ENCODE peak calls at places on chromosomes 13 and 19, in four cellular contexts. One of them, this sample, is unnamed.

GRCh38 chr19:5321851-5322681 is 18.5 kb downstream of the PTPRS start:
- DNase-seq in ascending aorta: no peak
- DNase-seq in Caco-2: no peak
- DNase-seq in suprapubic skin: no peak
- DNase-seq in this sample: no peak

GRCh38 chr13:113005076-113005865 is 36.3 kb downstream of the MCF2L start:
- DNase-seq in suprapubic skin: no peak
- DNase-seq in ascending aorta: no peak
- DNase-seq in Caco-2: no peak
- DNase-seq in this sample: no peak

GRCh38 chr13:102856603-102857002 is 10.8 kb downstream of the ERCC5 start:
- DNase-seq in suprapubic skin: no peak
- DNase-seq in ascending aorta: no peak
- DNase-seq in Caco-2: no peak
- DNase-seq in this sample: no peak

GRCh38 chr13:28049215-28049614 is 51.2 kb downstream of the FLT3 start:
- DNase-seq in Caco-2: no peak
- DNase-seq in ascending aorta: no peak
- DNase-seq in suprapubic skin: no peak
- DNase-seq in this sample: no peak

GRCh38 chr13:112685856-112686255 is 4.0 kb upstream of the ATP11A start:
- DNase-seq in Caco-2: no peak
- DNase-seq in suprapubic skin: peak; percentile 45
- DNase-seq in ascending aorta: peak; percentile 25
- DNase-seq in this sample: no peak

GRCh38 chr13:106573279-106573831 is 5.4 kb upstream of the ARGLU1 start:
- DNase-seq in Caco-2: no peak
- DNase-seq in ascending aorta: no peak
- DNase-seq in suprapubic skin: no peak
- DNase-seq in this sample: peak; percentile 79

GRCh38 chr19:30062331-30063183 is 120.5 kb downstream of the URI1 start:
- DNase-seq in Caco-2: no peak
- DNase-seq in ascending aorta: peak; percentile 44
- DNase-seq in suprapubic skin: peak; percentile 63
- DNase-seq in this sample: no peak

GRCh38 chr19:57239982-57240310 is 486 bp upstream of the ZNF805 start:
- DNase-seq in suprapubic skin: no peak
- DNase-seq in ascending aorta: no peak
- DNase-seq in Caco-2: no peak
- DNase-seq in this sample: no peak

GRCh38 chr13:30363725-30364124 is 56.4 kb upstream of the KATNAL1 start:
- DNase-seq in Caco-2: no peak
- DNase-seq in ascending aorta: no peak
- DNase-seq in suprapubic skin: no peak
- DNase-seq in this sample: no peak

GRCh38 chr19:11265177-11265784 is 3.0 kb upstream of the DOCK6 start:
- DNase-seq in ascending aorta: no peak
- DNase-seq in Caco-2: no peak
- DNase-seq in suprapubic skin: no peak
- DNase-seq in this sample: no peak

GRCh38 chr13:35979378-35979911 is 151.7 kb downstream of the DCLK1 start:
- DNase-seq in Caco-2: no peak
- DNase-seq in suprapubic skin: peak; percentile 92
- DNase-seq in ascending aorta: peak; percentile 93
- DNase-seq in this sample: peak; percentile 71

GRCh38 chr13:39036212-39036611 is 1.7 kb downstream of the PROSER1 start:
- DNase-seq in ascending aorta: no peak
- DNase-seq in Caco-2: peak; percentile 19
- DNase-seq in suprapubic skin: no peak
- DNase-seq in this sample: peak; percentile 37

GRCh38 chr19:48419158-48419920 is 25.9 kb downstream of the GRIN2D start:
- DNase-seq in ascending aorta: no peak
- DNase-seq in suprapubic skin: no peak
- DNase-seq in Caco-2: peak; percentile 72
- DNase-seq in this sample: peak; percentile 29

GRCh38 chr13:112182251-112182650 is 115.3 kb downstream of the SOX1 start:
- DNase-seq in suprapubic skin: peak; percentile 44
- DNase-seq in Caco-2: no peak
- DNase-seq in ascending aorta: no peak
- DNase-seq in this sample: no peak

GRCh38 chr19:44752816-44753618 is 4.5 kb downstream of the BCL3 start:
- DNase-seq in ascending aorta: peak; percentile 94
- DNase-seq in suprapubic skin: peak; percentile 95
- DNase-seq in Caco-2: peak; percentile 45
- DNase-seq in this sample: peak; percentile 98

GRCh38 chr13:106534844-106535551 is 464 bp downstream of the EFNB2 start:
- DNase-seq in suprapubic skin: peak; percentile 70
- DNase-seq in ascending aorta: no peak
- DNase-seq in Caco-2: peak; percentile 40
- DNase-seq in this sample: peak; percentile 34

GRCh38 chr13:63436288-63436687 is 2020.6 kb upstream of the PCDH20 start:
- DNase-seq in Caco-2: no peak
- DNase-seq in ascending aorta: no peak
- DNase-seq in suprapubic skin: no peak
- DNase-seq in this sample: no peak

GRCh38 chr13:76019421-76020044 is 383.4 kb downstream of the LMO7 start:
- DNase-seq in suprapubic skin: no peak
- DNase-seq in ascending aorta: no peak
- DNase-seq in Caco-2: no peak
- DNase-seq in this sample: peak; percentile 12

GRCh38 chr19:15107056-15108010 is at the start of gene SYDE1:
- DNase-seq in Caco-2: peak; percentile 70
- DNase-seq in suprapubic skin: no peak
- DNase-seq in ascending aorta: peak; percentile 78
- DNase-seq in this sample: peak; percentile 59

GRCh38 chr19:40701758-40702157 is 11.3 kb upstream of the NUMBL start:
- DNase-seq in ascending aorta: no peak
- DNase-seq in suprapubic skin: no peak
- DNase-seq in Caco-2: no peak
- DNase-seq in this sample: no peak

GRCh38 chr13:45441633-45442032 is 23.1 kb upstream of the COG3 start:
- DNase-seq in ascending aorta: peak; percentile 2
- DNase-seq in suprapubic skin: no peak
- DNase-seq in Caco-2: peak; percentile 20
- DNase-seq in this sample: peak; percentile 20

DNA sequence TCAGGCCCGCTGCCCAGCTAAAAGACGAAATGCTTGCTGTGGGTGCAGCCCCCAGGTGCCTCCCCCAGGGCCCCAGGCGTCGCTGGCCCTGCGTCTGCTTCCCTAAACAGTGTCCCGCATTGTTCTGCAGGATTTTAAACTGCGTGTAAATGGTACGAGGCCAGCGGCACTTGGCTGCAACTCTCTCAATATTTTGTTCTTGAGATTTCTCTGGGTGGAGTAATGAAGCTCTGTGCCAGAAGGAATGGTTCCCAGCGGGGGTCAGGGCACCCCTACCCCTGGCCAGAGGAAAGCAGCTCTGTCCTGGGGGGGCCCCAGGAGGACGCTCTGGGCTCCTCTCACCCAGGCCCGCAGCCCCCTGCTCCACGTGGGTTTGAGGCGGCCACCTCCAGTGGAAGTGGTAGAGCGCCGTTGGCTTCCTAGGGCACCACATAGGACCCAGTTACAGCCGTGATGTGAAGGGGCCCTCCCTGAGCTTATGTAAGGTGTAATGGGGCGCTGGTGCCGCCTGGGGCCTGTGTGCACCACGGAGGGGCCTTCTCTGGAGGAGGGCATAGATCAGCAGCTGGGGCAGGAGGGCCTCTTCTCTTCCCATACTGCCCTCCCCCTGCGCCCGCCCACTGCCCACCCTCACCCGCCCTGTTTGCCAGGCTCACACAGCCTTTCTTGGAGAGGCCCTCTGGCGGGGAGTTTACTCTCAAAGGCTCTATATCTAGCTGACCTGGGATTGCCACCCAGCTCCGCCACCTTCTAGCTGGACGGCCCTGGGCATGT is 19.8 kb downstream of the PAK4 start:
- DNase-seq in ascending aorta: no peak
- DNase-seq in Caco-2: no peak
- DNase-seq in suprapubic skin: no peak
- DNase-seq in this sample: no peak
- H3K4me3 ChIP-seq in ascending aorta: no peak overlapping the region
- H3K4me3 ChIP-seq in Caco-2: no peak overlapping the region
- H3K4me3 ChIP-seq in suprapubic skin: no peak overlapping the region
- H3K4me3 ChIP-seq in this sample: no peak overlapping the region

DNA sequence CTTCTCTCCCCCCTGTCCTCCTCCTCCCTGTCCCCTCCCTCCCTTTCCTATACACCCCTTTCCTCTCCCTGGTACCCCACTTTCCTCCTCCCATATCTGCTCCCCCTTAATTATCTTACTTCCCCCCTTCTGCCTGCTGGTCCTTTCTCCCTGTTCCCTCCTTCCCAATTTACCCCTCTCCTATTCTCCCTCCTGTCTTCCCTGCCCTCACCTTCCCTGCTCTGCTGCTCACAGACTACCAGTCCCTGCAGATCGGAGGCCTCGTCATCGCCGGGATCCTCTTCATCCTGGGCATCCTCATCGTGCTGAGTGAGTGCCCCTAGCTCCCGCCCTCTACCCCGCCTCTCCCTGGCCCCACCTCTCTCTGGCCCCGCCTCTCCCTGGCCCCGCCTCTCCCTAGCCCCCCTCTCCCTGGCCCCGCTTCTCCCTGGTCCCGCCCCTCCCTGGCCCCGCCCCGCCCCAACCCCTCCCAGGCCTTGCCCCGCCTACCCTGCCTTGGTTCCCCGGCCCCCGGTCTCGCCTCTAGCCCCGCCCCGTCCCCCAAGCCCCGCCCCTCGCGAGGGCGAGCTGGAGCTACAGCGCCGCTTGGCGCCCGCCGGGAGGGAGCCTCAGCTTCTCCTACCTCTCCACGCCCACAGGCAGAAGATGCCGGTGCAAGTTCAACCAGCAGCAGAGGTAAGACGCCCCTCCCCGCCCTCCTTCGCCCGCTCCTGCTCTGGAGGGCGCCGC is 2.0 kb upstream of the FXYD7 start:
- DNase-seq in ascending aorta: peak; percentile 96
- DNase-seq in Caco-2: peak; percentile 79
- DNase-seq in suprapubic skin: peak; percentile 96
- DNase-seq in this sample: peak; percentile 92
- TF ChIP-seq CTCF in ascending aorta: peak; percentile 45
- TF ChIP-seq CTCF in Caco-2: no peak
- TF ChIP-seq CTCF in suprapubic skin: no peak
- TF ChIP-seq CTCF in this sample: peak; percentile 44

DNA sequence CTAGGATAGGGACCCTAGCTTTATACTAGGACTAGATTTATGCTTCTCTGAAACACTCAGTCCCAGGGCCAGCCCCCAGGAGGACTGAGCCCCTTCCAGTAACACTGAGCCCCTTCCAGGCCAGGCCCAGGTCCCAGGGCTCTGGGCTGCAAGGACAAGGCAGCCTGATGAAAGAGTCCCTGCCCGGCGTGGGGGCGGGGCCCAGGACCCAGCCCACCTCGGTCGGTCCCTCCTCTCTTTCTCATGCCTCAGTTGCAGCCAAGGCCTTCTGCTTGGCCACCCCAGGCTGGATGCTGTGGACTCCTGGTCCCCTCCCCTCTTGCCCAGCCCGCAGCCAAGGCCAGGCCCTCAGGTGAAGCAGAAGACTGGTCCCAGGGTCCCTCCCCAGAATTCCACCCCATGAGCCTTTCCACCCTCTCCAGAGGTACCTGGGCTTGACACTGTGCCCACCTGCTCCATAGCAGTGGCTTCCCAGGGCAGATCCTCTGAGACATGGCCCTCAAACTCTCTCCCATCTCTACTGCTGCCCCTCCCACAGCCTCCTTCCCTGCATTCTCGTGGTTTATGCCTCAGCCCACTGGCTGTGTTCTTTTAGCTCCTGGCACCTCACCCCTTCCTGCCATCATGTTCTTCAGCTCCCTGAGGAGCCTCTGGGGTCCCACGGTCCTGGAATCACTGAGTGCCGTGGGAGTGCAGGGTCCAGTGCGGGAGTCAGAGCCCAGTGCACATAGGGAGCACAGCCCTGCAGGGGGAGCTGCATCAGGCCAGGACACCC is 53.6 kb upstream of the C1QTNF9B start:
- DNase-seq in Caco-2: no peak
- DNase-seq in suprapubic skin: no peak
- DNase-seq in ascending aorta: no peak
- DNase-seq in this sample: no peak
- H3K4me3 ChIP-seq in Caco-2: no peak overlapping the region
- H3K4me3 ChIP-seq in suprapubic skin: no peak overlapping the region
- H3K4me3 ChIP-seq in ascending aorta: no peak overlapping the region
- H3K4me3 ChIP-seq in this sample: no peak overlapping the region

GRCh38 chr19:1621021-1621420 is 15.8 kb upstream of the UQCR11 start:
- DNase-seq in suprapubic skin: no peak
- DNase-seq in ascending aorta: no peak
- DNase-seq in Caco-2: no peak
- DNase-seq in this sample: no peak
- TF ChIP-seq CTCF in suprapubic skin: no peak
- TF ChIP-seq CTCF in ascending aorta: no peak
- TF ChIP-seq CTCF in Caco-2: no peak
- TF ChIP-seq CTCF in this sample: no peak

GRCh38 chr19:566403-566802 is 6.0 kb upstream of the BSG start:
- DNase-seq in Caco-2: peak; percentile 61
- DNase-seq in ascending aorta: no peak
- DNase-seq in suprapubic skin: no peak
- DNase-seq in this sample: peak; percentile 100

GRCh38 chr19:567296-567900 is 5.0 kb upstream of the BSG start:
- DNase-seq in suprapubic skin: no peak
- DNase-seq in Caco-2: no peak
- DNase-seq in ascending aorta: no peak
- DNase-seq in this sample: peak; percentile 87

GRCh38 chr19:570315-570714 is 2.1 kb upstream of the BSG start:
- DNase-seq in ascending aorta: no peak
- DNase-seq in Caco-2: no peak
- DNase-seq in suprapubic skin: no peak
- DNase-seq in this sample: no peak

GRCh38 chr19:571127-571974 is 1.0 kb upstream of the BSG start:
- DNase-seq in suprapubic skin: no peak
- DNase-seq in ascending aorta: no peak
- DNase-seq in Caco-2: peak; percentile 77
- DNase-seq in this sample: peak; percentile 63

GRCh38 chr19:566844-567243 is 5.6 kb upstream of the BSG start:
- DNase-seq in ascending aorta: no peak
- DNase-seq in Caco-2: no peak
- DNase-seq in suprapubic skin: no peak
- DNase-seq in this sample: no peak
- H3K4me3 ChIP-seq in ascending aorta: no peak overlapping the region
- H3K4me3 ChIP-seq in Caco-2: no peak overlapping the region
- H3K4me3 ChIP-seq in suprapubic skin: no peak overlapping the region
- H3K4me3 ChIP-seq in this sample: peak overlapping the region; percentile 48

GRCh38 chr13:100559886-100560285 is 28.7 kb downstream of the GGACT start:
- DNase-seq in suprapubic skin: no peak
- DNase-seq in Caco-2: no peak
- DNase-seq in ascending aorta: no peak
- DNase-seq in this sample: no peak
- TF ChIP-seq CTCF in suprapubic skin: no peak
- TF ChIP-seq CTCF in Caco-2: no peak
- TF ChIP-seq CTCF in ascending aorta: no peak
- TF ChIP-seq CTCF in this sample: no peak

This sample was measured in fibroblast of villous mesenchyme.